ENCODE peak calls at places on chromosomes 6 and 20, in six cellular contexts. A, N, K, T, Z and J are unnamed samples.
A peak's percentile ranks its signal among the peaks of the same experiment; 100 is the strongest.

GRCh38 chr6:41625442-41625841 is 12.8 kb upstream of the MDFI start:
- DNase-seq in A (no peak), N (no peak), K (no peak), T (peak; percentile 54), Z (no peak), J (no peak)

GRCh38 chr20:46040902-46041535 is 12.0 kb downstream of the SLC12A5 start:
- DNase-seq in A (peak; percentile 31), N (no peak), K (no peak), T (no peak), Z (peak; percentile 43), J (peak; percentile 20)

GRCh38 chr20:63697357-63697867 is 960 bp downstream of the TNFRSF6B start:
- DNase-seq in A (no peak), N (no peak), K (no peak), T (peak; percentile 29), Z (no peak), J (no peak)

GRCh38 chr6:131177996-131178395 is 42.7 kb downstream of the AKAP7 start:
- DNase-seq in A (no peak), N (no peak), K (no peak), T (no peak), Z (no peak), J (no peak)

GRCh38 chr6:156776470-156776840 is 723 bp upstream of the ARID1B start:
- DNase-seq in A (peak; percentile 57), N (no peak), K (no peak), T (no peak), Z (no peak), J (no peak)

GRCh38 chr20:4869290-4870193 is 131.8 kb downstream of the SLC23A2 start:
- DNase-seq in A (no peak), N (no peak), K (no peak), T (no peak), Z (no peak), J (no peak)

GRCh38 chr20:23225407-23226060 is 125.1 kb upstream of the NXT1 start:
- DNase-seq in A (peak; percentile 96), N (no peak), K (peak; percentile 80), T (peak; percentile 69), Z (no peak), J (no peak)

GRCh38 chr6:72944660-72945059 is 280.6 kb downstream of the KHDC1L start:
- DNase-seq in A (no peak), N (no peak), K (no peak), T (no peak), Z (no peak), J (no peak)

GRCh38 chr6:4280721-4281120 is 145.3 kb upstream of the ECI2 start:
- DNase-seq in A (peak; percentile 85), N (peak; percentile 20), K (no peak), T (peak; percentile 43), Z (peak; percentile 76), J (peak; percentile 35)

GRCh38 chr6:132530293-132530974 is 7.6 kb upstream of the TAAR9 start:
- DNase-seq in A (peak; percentile 77), N (no peak), K (peak; percentile 35), T (peak; percentile 43), Z (peak; percentile 58), J (peak; percentile 58)
- H3K4me3 ChIP-seq in A (no peak overlapping the region), N (no peak overlapping the region), K (no peak overlapping the region), T (no peak overlapping the region), Z (no peak overlapping the region), J (no peak overlapping the region)

DNA sequence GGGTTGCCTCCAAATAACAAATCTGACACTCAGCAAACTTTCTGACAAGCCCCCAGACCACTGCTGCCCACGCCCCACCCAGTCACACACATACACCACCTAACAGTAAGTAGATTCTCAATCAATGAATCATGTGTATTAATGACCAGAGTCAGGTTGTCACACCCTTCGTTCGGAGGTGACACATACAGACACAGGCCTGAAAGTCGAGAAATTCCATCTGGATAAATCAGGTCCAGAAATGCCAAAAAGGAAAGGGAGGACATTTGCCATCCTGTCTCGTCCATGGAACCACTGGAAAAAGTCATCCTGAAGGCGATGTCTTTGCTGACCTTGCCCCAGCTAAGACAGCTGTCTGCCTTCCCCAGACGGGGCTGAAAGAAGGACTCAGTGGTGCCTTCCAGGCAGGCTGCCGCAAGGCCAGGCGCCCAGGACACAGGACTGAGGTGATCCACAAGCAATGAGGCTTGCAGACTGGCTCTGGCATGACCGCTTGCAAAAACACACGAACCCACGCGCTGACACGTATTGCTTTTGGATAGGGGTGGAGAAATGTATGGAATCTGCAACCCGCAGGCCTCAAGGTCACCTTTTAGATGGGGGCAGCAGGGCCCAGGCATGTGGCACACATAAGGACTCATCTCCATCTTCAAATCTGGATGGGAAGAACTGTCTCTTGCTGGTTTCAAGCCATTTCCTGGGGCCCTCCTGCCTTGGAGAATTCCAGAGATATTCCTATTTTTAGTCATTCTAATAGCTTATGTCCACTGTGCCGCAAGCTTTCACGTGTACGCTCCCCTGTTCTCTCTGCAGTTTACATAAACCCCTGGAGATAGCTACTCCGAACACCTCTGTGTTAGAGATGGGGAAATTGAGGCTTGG is 9.0 kb downstream of the NFATC2 start:
- DNase-seq in A (peak; percentile 25), N (no peak), K (no peak), T (no peak), Z (no peak), J (no peak)
- TF ChIP-seq CTCF in A (no peak), N (no peak), K (no peak), T (no peak), Z (no peak), J (no peak)

DNA sequence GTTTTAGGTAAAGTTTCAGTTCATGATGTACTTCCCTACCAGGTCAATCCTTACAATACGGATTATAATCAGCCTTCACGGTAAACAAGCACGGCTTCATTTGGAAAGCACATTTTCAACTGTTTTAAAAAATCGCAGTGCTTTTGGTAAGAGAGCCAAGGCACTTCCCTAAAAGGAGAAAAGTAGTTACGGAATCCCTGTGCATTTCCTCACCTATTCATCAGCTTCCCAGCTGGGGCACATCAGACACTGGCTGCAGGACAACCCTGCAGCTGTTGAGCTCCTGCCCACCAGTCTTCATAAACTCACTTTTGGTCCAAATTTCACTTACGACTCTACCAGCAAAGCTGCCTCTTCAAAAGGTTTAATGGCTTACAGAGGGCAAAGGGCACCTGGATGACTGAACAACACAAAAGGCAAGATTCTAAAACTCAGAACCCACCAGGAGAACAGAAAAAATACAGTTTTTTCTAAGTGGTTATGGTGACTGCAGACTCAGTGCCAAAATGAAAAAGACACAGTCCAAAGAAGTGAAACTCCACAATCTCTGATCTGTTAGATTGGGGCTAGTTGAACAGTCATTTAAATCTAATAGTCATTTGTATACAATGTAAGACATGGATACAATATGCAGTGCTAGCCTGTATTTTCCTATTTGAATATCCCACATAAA is 7.5 kb downstream of the SNX5 start:
- DNase-seq in A (no peak), N (no peak), K (no peak), T (peak; percentile 65), Z (no peak), J (no peak)
- H3K4me3 ChIP-seq in A (no peak overlapping the region), N (no peak overlapping the region), K (no peak overlapping the region), T (peak overlapping the region; percentile 26), Z (no peak overlapping the region), J (peak overlapping the region; percentile 22)

GRCh38 chr20:1964061-1964460 is 29.8 kb downstream of the PDYN start:
- DNase-seq in A (no peak), N (no peak), K (no peak), T (no peak), Z (no peak), J (no peak)

GRCh38 chr20:1965520-1966278 is 28.2 kb downstream of the PDYN start:
- DNase-seq in A (peak; percentile 72), N (no peak), K (peak; percentile 68), T (peak; percentile 72), Z (peak; percentile 63), J (no peak)

GRCh38 chr20:1968958-1969357 is 24.9 kb downstream of the PDYN start:
- DNase-seq in A (no peak), N (no peak), K (no peak), T (no peak), Z (no peak), J (no peak)

GRCh38 chr20:1961374-1961773 is 32.5 kb downstream of the PDYN start:
- DNase-seq in A (no peak), N (no peak), K (no peak), T (no peak), Z (no peak), J (no peak)

DNA sequence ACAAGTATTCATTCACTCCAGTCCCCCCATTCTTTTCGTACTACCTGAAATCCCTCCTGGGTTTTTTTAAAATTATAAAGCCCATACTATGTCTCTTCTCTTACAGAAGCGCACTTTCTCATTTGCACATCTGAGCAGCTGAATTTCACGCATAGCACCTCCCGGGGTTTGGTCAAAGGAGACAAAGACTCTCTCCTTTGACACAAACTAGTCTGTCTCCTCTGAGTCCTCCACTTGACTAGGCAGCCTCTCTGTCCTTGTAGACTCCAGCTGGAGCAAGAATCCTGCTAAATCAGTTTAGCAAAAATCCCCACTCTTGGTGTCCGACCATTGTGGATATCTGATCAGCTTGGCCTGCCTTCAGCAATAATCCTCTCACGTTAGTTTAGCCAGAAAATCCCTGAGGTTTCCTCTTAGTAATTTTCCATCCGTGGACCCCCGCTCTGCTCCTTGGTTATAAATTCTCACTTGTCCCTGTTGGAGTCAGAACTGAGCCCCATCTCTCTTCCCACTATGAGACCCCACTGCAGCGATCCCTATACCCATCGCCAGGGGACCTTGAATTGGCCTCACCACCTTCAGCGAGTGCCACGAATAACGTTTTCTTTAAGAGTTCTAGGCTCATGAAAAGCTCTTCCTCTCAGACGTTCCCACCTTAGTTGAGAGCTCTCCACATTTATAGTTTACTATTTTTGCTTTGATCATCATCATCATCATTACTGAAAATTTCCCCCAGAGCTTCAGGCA is 29.0 kb downstream of the PDYN start:
- DNase-seq in A (no peak), N (no peak), K (no peak), T (no peak), Z (no peak), J (no peak)
- TF ChIP-seq CTCF in A (peak; percentile 39), N (no peak), K (no peak), T (no peak), Z (peak; percentile 18), J (no peak)

DNA sequence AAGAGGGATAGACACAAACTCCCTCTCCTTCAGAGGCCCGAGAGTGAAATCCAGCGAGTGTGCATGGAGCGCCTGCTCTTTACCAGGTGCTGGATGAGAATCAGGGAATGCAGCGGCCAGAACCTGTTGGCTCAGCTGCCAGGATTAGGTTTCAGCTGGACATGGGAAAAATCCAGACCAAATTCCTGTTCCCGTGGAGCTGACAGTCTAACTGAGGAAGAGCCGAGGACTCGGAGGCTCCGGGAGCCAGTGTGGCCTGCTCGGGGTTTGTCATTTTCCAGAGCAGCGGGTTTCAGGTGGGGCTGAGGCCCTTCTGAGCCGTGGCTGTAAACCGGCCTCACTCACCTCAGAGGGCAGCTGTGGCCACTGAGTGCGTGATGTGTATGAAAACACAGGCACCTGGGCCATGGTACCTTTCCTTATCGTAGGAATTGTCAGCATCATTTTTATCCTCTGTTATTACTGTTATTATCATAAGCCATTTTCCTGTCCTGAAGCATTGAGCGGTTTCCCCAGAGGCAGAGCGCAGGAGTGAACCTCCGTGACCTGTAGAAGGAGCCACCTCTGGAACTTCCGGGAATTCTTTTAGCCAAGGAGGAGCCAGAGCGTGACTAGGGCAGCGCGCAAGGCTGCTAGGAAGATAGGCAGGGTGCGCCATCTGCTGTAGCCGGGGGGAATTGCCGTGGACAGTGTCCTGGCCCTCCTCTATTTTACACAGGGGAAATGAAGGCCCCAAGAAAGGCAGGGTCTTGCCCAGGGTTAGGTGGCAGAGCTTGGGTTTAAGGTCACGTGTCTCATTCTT is 27.3 kb downstream of the PKIG start:
- DNase-seq in A (peak; percentile 91), N (peak; percentile 26), K (peak; percentile 88), T (peak; percentile 88), Z (peak; percentile 91), J (peak; percentile 49)
- H3K4me3 ChIP-seq in A (no peak overlapping the region), N (no peak overlapping the region), K (peak overlapping the region; percentile 13), T (peak overlapping the region; percentile 35), Z (no peak overlapping the region), J (no peak overlapping the region)